ENCODE peak calls at places on chromosomes 7 and 10, in nine cellular contexts. One of them, this sample, is unnamed.

GRCh38 chr7:66564045-66564444 is 64.6 kb upstream of the KCTD7 start:
- DNase-seq in T-helper 9 cell: no peak
- DNase-seq in epithelial cell of esophagus: no peak
- DNase-seq in natural killer cell treated with Interleukin-12 subunit alpha and Interleukin-12 subunit beta and Interleukin-15 and Interleukin-18, amount 100 ng/mL, for 72 hours: no peak
- DNase-seq in T follicular helper cell: no peak
- DNase-seq in PC-3: no peak
- DNase-seq in nucleus accumbens: no peak
- DNase-seq in HFF-Myc: no peak
- DNase-seq in activated CD8-positive, alpha-beta memory T cell treated with anti-CD3 and anti-CD28 coated beads, Interleukin-2, amount 10 ng/mL, durations not matched to agents 7 days and 5 days: no peak
- DNase-seq in this sample: no peak

GRCh38 chr7:74289660-74290589 is 718 bp downstream of the CLIP2 start:
- DNase-seq in T-helper 9 cell: peak; percentile 27
- DNase-seq in epithelial cell of esophagus: no peak
- DNase-seq in natural killer cell treated with Interleukin-12 subunit alpha and Interleukin-12 subunit beta and Interleukin-15 and Interleukin-18, amount 100 ng/mL, for 72 hours: no peak
- DNase-seq in T follicular helper cell: no peak
- DNase-seq in PC-3: peak; percentile 21
- DNase-seq in nucleus accumbens: peak; percentile 65
- DNase-seq in HFF-Myc: no peak
- DNase-seq in activated CD8-positive, alpha-beta memory T cell treated with anti-CD3 and anti-CD28 coated beads, Interleukin-2, amount 10 ng/mL, durations not matched to agents 7 days and 5 days: no peak
- DNase-seq in this sample: peak; percentile 59

GRCh38 chr7:29565186-29565540 is 1.5 kb downstream of the PRR15 start:
- DNase-seq in T-helper 9 cell: no peak
- DNase-seq in epithelial cell of esophagus: no peak
- DNase-seq in natural killer cell treated with Interleukin-12 subunit alpha and Interleukin-12 subunit beta and Interleukin-15 and Interleukin-18, amount 100 ng/mL, for 72 hours: no peak
- DNase-seq in T follicular helper cell: no peak
- DNase-seq in PC-3: no peak
- DNase-seq in nucleus accumbens: no peak
- DNase-seq in HFF-Myc: no peak
- DNase-seq in activated CD8-positive, alpha-beta memory T cell treated with anti-CD3 and anti-CD28 coated beads, Interleukin-2, amount 10 ng/mL, durations not matched to agents 7 days and 5 days: no peak
- DNase-seq in this sample: no peak

GRCh38 chr10:707456-707855 is 18.0 kb upstream of the DIP2C start:
- DNase-seq in T-helper 9 cell: no peak
- DNase-seq in epithelial cell of esophagus: no peak
- DNase-seq in natural killer cell treated with Interleukin-12 subunit alpha and Interleukin-12 subunit beta and Interleukin-15 and Interleukin-18, amount 100 ng/mL, for 72 hours: no peak
- DNase-seq in T follicular helper cell: no peak
- DNase-seq in PC-3: no peak
- DNase-seq in nucleus accumbens: no peak
- DNase-seq in HFF-Myc: no peak
- DNase-seq in activated CD8-positive, alpha-beta memory T cell treated with anti-CD3 and anti-CD28 coated beads, Interleukin-2, amount 10 ng/mL, durations not matched to agents 7 days and 5 days: no peak
- DNase-seq in this sample: no peak

GRCh38 chr10:133140417-133141143 is 19.4 kb upstream of the KNDC1 start:
- DNase-seq in T-helper 9 cell: no peak
- DNase-seq in epithelial cell of esophagus: no peak
- DNase-seq in natural killer cell treated with Interleukin-12 subunit alpha and Interleukin-12 subunit beta and Interleukin-15 and Interleukin-18, amount 100 ng/mL, for 72 hours: no peak
- DNase-seq in T follicular helper cell: no peak
- DNase-seq in PC-3: no peak
- DNase-seq in nucleus accumbens: no peak
- DNase-seq in HFF-Myc: no peak
- DNase-seq in activated CD8-positive, alpha-beta memory T cell treated with anti-CD3 and anti-CD28 coated beads, Interleukin-2, amount 10 ng/mL, durations not matched to agents 7 days and 5 days: peak; percentile 31
- DNase-seq in this sample: no peak

GRCh38 chr7:120218702-120219101 is 54.3 kb upstream of the KCND2 start:
- DNase-seq in T-helper 9 cell: no peak
- DNase-seq in epithelial cell of esophagus: no peak
- DNase-seq in natural killer cell treated with Interleukin-12 subunit alpha and Interleukin-12 subunit beta and Interleukin-15 and Interleukin-18, amount 100 ng/mL, for 72 hours: no peak
- DNase-seq in T follicular helper cell: no peak
- DNase-seq in PC-3: no peak
- DNase-seq in nucleus accumbens: no peak
- DNase-seq in HFF-Myc: no peak
- DNase-seq in activated CD8-positive, alpha-beta memory T cell treated with anti-CD3 and anti-CD28 coated beads, Interleukin-2, amount 10 ng/mL, durations not matched to agents 7 days and 5 days: no peak
- DNase-seq in this sample: no peak

GRCh38 chr10:1230592-1231275 is 174.5 kb downstream of the WDR37 start:
- DNase-seq in T-helper 9 cell: no peak
- DNase-seq in epithelial cell of esophagus: no peak
- DNase-seq in natural killer cell treated with Interleukin-12 subunit alpha and Interleukin-12 subunit beta and Interleukin-15 and Interleukin-18, amount 100 ng/mL, for 72 hours: no peak
- DNase-seq in T follicular helper cell: no peak
- DNase-seq in PC-3: no peak
- DNase-seq in nucleus accumbens: no peak
- DNase-seq in HFF-Myc: no peak
- DNase-seq in activated CD8-positive, alpha-beta memory T cell treated with anti-CD3 and anti-CD28 coated beads, Interleukin-2, amount 10 ng/mL, durations not matched to agents 7 days and 5 days: no peak
- DNase-seq in this sample: no peak

GRCh38 chr7:131556912-131557457 is 557 bp upstream of the PODXL start:
- DNase-seq in T-helper 9 cell: no peak
- DNase-seq in epithelial cell of esophagus: no peak
- DNase-seq in natural killer cell treated with Interleukin-12 subunit alpha and Interleukin-12 subunit beta and Interleukin-15 and Interleukin-18, amount 100 ng/mL, for 72 hours: no peak
- DNase-seq in T follicular helper cell: no peak
- DNase-seq in PC-3: peak; percentile 10
- DNase-seq in nucleus accumbens: peak; percentile 42
- DNase-seq in HFF-Myc: no peak
- DNase-seq in activated CD8-positive, alpha-beta memory T cell treated with anti-CD3 and anti-CD28 coated beads, Interleukin-2, amount 10 ng/mL, durations not matched to agents 7 days and 5 days: no peak
- DNase-seq in this sample: no peak

GRCh38 chr10:20073164-20073563 is 256.9 kb downstream of the PLXDC2 start:
- DNase-seq in T-helper 9 cell: no peak
- DNase-seq in epithelial cell of esophagus: no peak
- DNase-seq in natural killer cell treated with Interleukin-12 subunit alpha and Interleukin-12 subunit beta and Interleukin-15 and Interleukin-18, amount 100 ng/mL, for 72 hours: no peak
- DNase-seq in T follicular helper cell: no peak
- DNase-seq in PC-3: no peak
- DNase-seq in nucleus accumbens: no peak
- DNase-seq in HFF-Myc: no peak
- DNase-seq in activated CD8-positive, alpha-beta memory T cell treated with anti-CD3 and anti-CD28 coated beads, Interleukin-2, amount 10 ng/mL, durations not matched to agents 7 days and 5 days: no peak
- DNase-seq in this sample: no peak

GRCh38 chr10:119282446-119282845 is 75.1 kb downstream of the GRK5 start:
- DNase-seq in T-helper 9 cell: no peak
- DNase-seq in epithelial cell of esophagus: no peak
- DNase-seq in natural killer cell treated with Interleukin-12 subunit alpha and Interleukin-12 subunit beta and Interleukin-15 and Interleukin-18, amount 100 ng/mL, for 72 hours: no peak
- DNase-seq in T follicular helper cell: no peak
- DNase-seq in PC-3: no peak
- DNase-seq in nucleus accumbens: no peak
- DNase-seq in HFF-Myc: no peak
- DNase-seq in activated CD8-positive, alpha-beta memory T cell treated with anti-CD3 and anti-CD28 coated beads, Interleukin-2, amount 10 ng/mL, durations not matched to agents 7 days and 5 days: no peak
- DNase-seq in this sample: no peak

GRCh38 chr7:55056068-55056467 is 37.3 kb downstream of the EGFR start:
- DNase-seq in T-helper 9 cell: no peak
- DNase-seq in epithelial cell of esophagus: no peak
- DNase-seq in natural killer cell treated with Interleukin-12 subunit alpha and Interleukin-12 subunit beta and Interleukin-15 and Interleukin-18, amount 100 ng/mL, for 72 hours: no peak
- DNase-seq in T follicular helper cell: no peak
- DNase-seq in PC-3: no peak
- DNase-seq in nucleus accumbens: no peak
- DNase-seq in HFF-Myc: no peak
- DNase-seq in activated CD8-positive, alpha-beta memory T cell treated with anti-CD3 and anti-CD28 coated beads, Interleukin-2, amount 10 ng/mL, durations not matched to agents 7 days and 5 days: no peak
- DNase-seq in this sample: no peak

GRCh38 chr7:120725376-120726039 is 132.4 kb downstream of the TSPAN12 start:
- DNase-seq in T-helper 9 cell: no peak
- DNase-seq in epithelial cell of esophagus: peak; percentile 43
- DNase-seq in natural killer cell treated with Interleukin-12 subunit alpha and Interleukin-12 subunit beta and Interleukin-15 and Interleukin-18, amount 100 ng/mL, for 72 hours: no peak
- DNase-seq in T follicular helper cell: no peak
- DNase-seq in PC-3: peak; percentile 64
- DNase-seq in nucleus accumbens: no peak
- DNase-seq in HFF-Myc: peak; percentile 9
- DNase-seq in activated CD8-positive, alpha-beta memory T cell treated with anti-CD3 and anti-CD28 coated beads, Interleukin-2, amount 10 ng/mL, durations not matched to agents 7 days and 5 days: no peak
- DNase-seq in this sample: peak; percentile 6

GRCh38 chr10:70272925-70273316 is 10.9 kb downstream of the NPFFR1 start:
- DNase-seq in T-helper 9 cell: no peak
- DNase-seq in epithelial cell of esophagus: peak; percentile 48
- DNase-seq in natural killer cell treated with Interleukin-12 subunit alpha and Interleukin-12 subunit beta and Interleukin-15 and Interleukin-18, amount 100 ng/mL, for 72 hours: peak; percentile 63
- DNase-seq in T follicular helper cell: no peak
- DNase-seq in PC-3: peak; percentile 69
- DNase-seq in nucleus accumbens: no peak
- DNase-seq in HFF-Myc: no peak
- DNase-seq in activated CD8-positive, alpha-beta memory T cell treated with anti-CD3 and anti-CD28 coated beads, Interleukin-2, amount 10 ng/mL, durations not matched to agents 7 days and 5 days: no peak
- DNase-seq in this sample: no peak

GRCh38 chr7:32069251-32069650 is 956 bp downstream of the PDE1C start:
- DNase-seq in T-helper 9 cell: no peak
- DNase-seq in epithelial cell of esophagus: no peak
- DNase-seq in natural killer cell treated with Interleukin-12 subunit alpha and Interleukin-12 subunit beta and Interleukin-15 and Interleukin-18, amount 100 ng/mL, for 72 hours: no peak
- DNase-seq in T follicular helper cell: no peak
- DNase-seq in PC-3: no peak
- DNase-seq in nucleus accumbens: no peak
- DNase-seq in HFF-Myc: no peak
- DNase-seq in activated CD8-positive, alpha-beta memory T cell treated with anti-CD3 and anti-CD28 coated beads, Interleukin-2, amount 10 ng/mL, durations not matched to agents 7 days and 5 days: no peak
- DNase-seq in this sample: no peak

GRCh38 chr10:31582365-31583052 is 263.5 kb downstream of the ZEB1 start:
- DNase-seq in T-helper 9 cell: no peak
- DNase-seq in epithelial cell of esophagus: peak; percentile 54
- DNase-seq in natural killer cell treated with Interleukin-12 subunit alpha and Interleukin-12 subunit beta and Interleukin-15 and Interleukin-18, amount 100 ng/mL, for 72 hours: no peak
- DNase-seq in T follicular helper cell: no peak
- DNase-seq in PC-3: peak; percentile 69
- DNase-seq in nucleus accumbens: no peak
- DNase-seq in HFF-Myc: no peak
- DNase-seq in activated CD8-positive, alpha-beta memory T cell treated with anti-CD3 and anti-CD28 coated beads, Interleukin-2, amount 10 ng/mL, durations not matched to agents 7 days and 5 days: no peak
- DNase-seq in this sample: no peak

GRCh38 chr10:43229208-43230061 is 37.4 kb downstream of the RASGEF1A start:
- DNase-seq in T-helper 9 cell: peak; percentile 25
- DNase-seq in epithelial cell of esophagus: peak; percentile 16
- DNase-seq in natural killer cell treated with Interleukin-12 subunit alpha and Interleukin-12 subunit beta and Interleukin-15 and Interleukin-18, amount 100 ng/mL, for 72 hours: no peak
- DNase-seq in T follicular helper cell: no peak
- DNase-seq in PC-3: no peak
- DNase-seq in nucleus accumbens: no peak
- DNase-seq in HFF-Myc: no peak
- DNase-seq in activated CD8-positive, alpha-beta memory T cell treated with anti-CD3 and anti-CD28 coated beads, Interleukin-2, amount 10 ng/mL, durations not matched to agents 7 days and 5 days: peak; percentile 76
- DNase-seq in this sample: no peak

GRCh38 chr7:44218418-44219201 is 17.8 kb downstream of the YKT6 start:
- DNase-seq in T-helper 9 cell: no peak
- DNase-seq in epithelial cell of esophagus: no peak
- DNase-seq in natural killer cell treated with Interleukin-12 subunit alpha and Interleukin-12 subunit beta and Interleukin-15 and Interleukin-18, amount 100 ng/mL, for 72 hours: no peak
- DNase-seq in T follicular helper cell: no peak
- DNase-seq in PC-3: no peak
- DNase-seq in nucleus accumbens: no peak
- DNase-seq in HFF-Myc: no peak
- DNase-seq in activated CD8-positive, alpha-beta memory T cell treated with anti-CD3 and anti-CD28 coated beads, Interleukin-2, amount 10 ng/mL, durations not matched to agents 7 days and 5 days: no peak
- DNase-seq in this sample: no peak

GRCh38 chr10:62454696-62455451 is 80.7 kb downstream of the ZNF365 start:
- DNase-seq in T-helper 9 cell: no peak
- DNase-seq in epithelial cell of esophagus: peak; percentile 63
- DNase-seq in natural killer cell treated with Interleukin-12 subunit alpha and Interleukin-12 subunit beta and Interleukin-15 and Interleukin-18, amount 100 ng/mL, for 72 hours: no peak
- DNase-seq in T follicular helper cell: no peak
- DNase-seq in PC-3: peak; percentile 99
- DNase-seq in nucleus accumbens: no peak
- DNase-seq in HFF-Myc: peak; percentile 81
- DNase-seq in activated CD8-positive, alpha-beta memory T cell treated with anti-CD3 and anti-CD28 coated beads, Interleukin-2, amount 10 ng/mL, durations not matched to agents 7 days and 5 days: no peak
- DNase-seq in this sample: peak; percentile 83

GRCh38 chr7:79820387-79820786 is 314.2 kb upstream of the GNAI1 start:
- DNase-seq in T-helper 9 cell: no peak
- DNase-seq in epithelial cell of esophagus: no peak
- DNase-seq in natural killer cell treated with Interleukin-12 subunit alpha and Interleukin-12 subunit beta and Interleukin-15 and Interleukin-18, amount 100 ng/mL, for 72 hours: no peak
- DNase-seq in T follicular helper cell: no peak
- DNase-seq in PC-3: peak; percentile 38
- DNase-seq in nucleus accumbens: peak; percentile 32
- DNase-seq in HFF-Myc: peak; percentile 19
- DNase-seq in activated CD8-positive, alpha-beta memory T cell treated with anti-CD3 and anti-CD28 coated beads, Interleukin-2, amount 10 ng/mL, durations not matched to agents 7 days and 5 days: no peak
- DNase-seq in this sample: no peak

GRCh38 chr7:17532861-17533404 is 234.5 kb downstream of the AHR start:
- DNase-seq in T-helper 9 cell: no peak
- DNase-seq in epithelial cell of esophagus: peak; percentile 91
- DNase-seq in natural killer cell treated with Interleukin-12 subunit alpha and Interleukin-12 subunit beta and Interleukin-15 and Interleukin-18, amount 100 ng/mL, for 72 hours: no peak
- DNase-seq in T follicular helper cell: no peak
- DNase-seq in PC-3: peak; percentile 96
- DNase-seq in nucleus accumbens: no peak
- DNase-seq in HFF-Myc: no peak
- DNase-seq in activated CD8-positive, alpha-beta memory T cell treated with anti-CD3 and anti-CD28 coated beads, Interleukin-2, amount 10 ng/mL, durations not matched to agents 7 days and 5 days: no peak
- DNase-seq in this sample: peak; percentile 68

GRCh38 chr10:91000470-91000869 is 79.6 kb upstream of the ANKRD1 start:
- DNase-seq in T-helper 9 cell: no peak
- DNase-seq in epithelial cell of esophagus: no peak
- DNase-seq in natural killer cell treated with Interleukin-12 subunit alpha and Interleukin-12 subunit beta and Interleukin-15 and Interleukin-18, amount 100 ng/mL, for 72 hours: no peak
- DNase-seq in T follicular helper cell: no peak
- DNase-seq in PC-3: no peak
- DNase-seq in nucleus accumbens: no peak
- DNase-seq in HFF-Myc: no peak
- DNase-seq in activated CD8-positive, alpha-beta memory T cell treated with anti-CD3 and anti-CD28 coated beads, Interleukin-2, amount 10 ng/mL, durations not matched to agents 7 days and 5 days: no peak
- DNase-seq in this sample: no peak

GRCh38 chr10:116437076-116437692 is 9.5 kb downstream of the PNLIPRP3 start:
- DNase-seq in T-helper 9 cell: no peak
- DNase-seq in epithelial cell of esophagus: peak; percentile 77
- DNase-seq in natural killer cell treated with Interleukin-12 subunit alpha and Interleukin-12 subunit beta and Interleukin-15 and Interleukin-18, amount 100 ng/mL, for 72 hours: no peak
- DNase-seq in T follicular helper cell: no peak
- DNase-seq in PC-3: no peak
- DNase-seq in nucleus accumbens: no peak
- DNase-seq in HFF-Myc: no peak
- DNase-seq in activated CD8-positive, alpha-beta memory T cell treated with anti-CD3 and anti-CD28 coated beads, Interleukin-2, amount 10 ng/mL, durations not matched to agents 7 days and 5 days: no peak
- DNase-seq in this sample: no peak

GRCh38 chr10:60138842-60139241 is 232.5 kb upstream of the CCDC6 start:
- DNase-seq in T-helper 9 cell: no peak
- DNase-seq in epithelial cell of esophagus: no peak
- DNase-seq in natural killer cell treated with Interleukin-12 subunit alpha and Interleukin-12 subunit beta and Interleukin-15 and Interleukin-18, amount 100 ng/mL, for 72 hours: no peak
- DNase-seq in T follicular helper cell: no peak
- DNase-seq in PC-3: no peak
- DNase-seq in nucleus accumbens: no peak
- DNase-seq in HFF-Myc: no peak
- DNase-seq in activated CD8-positive, alpha-beta memory T cell treated with anti-CD3 and anti-CD28 coated beads, Interleukin-2, amount 10 ng/mL, durations not matched to agents 7 days and 5 days: no peak
- DNase-seq in this sample: no peak

GRCh38 chr7:46909601-46910051 is 672.3 kb downstream of the TNS3 start:
- DNase-seq in T-helper 9 cell: no peak
- DNase-seq in epithelial cell of esophagus: peak; percentile 82
- DNase-seq in natural killer cell treated with Interleukin-12 subunit alpha and Interleukin-12 subunit beta and Interleukin-15 and Interleukin-18, amount 100 ng/mL, for 72 hours: no peak
- DNase-seq in T follicular helper cell: no peak
- DNase-seq in PC-3: peak; percentile 75
- DNase-seq in nucleus accumbens: no peak
- DNase-seq in HFF-Myc: no peak
- DNase-seq in activated CD8-positive, alpha-beta memory T cell treated with anti-CD3 and anti-CD28 coated beads, Interleukin-2, amount 10 ng/mL, durations not matched to agents 7 days and 5 days: no peak
- DNase-seq in this sample: peak; percentile 77

GRCh38 chr10:112986791-112987190 is 36.7 kb downstream of the TCF7L2 start:
- DNase-seq in T-helper 9 cell: no peak
- DNase-seq in epithelial cell of esophagus: peak; percentile 59
- DNase-seq in natural killer cell treated with Interleukin-12 subunit alpha and Interleukin-12 subunit beta and Interleukin-15 and Interleukin-18, amount 100 ng/mL, for 72 hours: no peak
- DNase-seq in T follicular helper cell: no peak
- DNase-seq in PC-3: no peak
- DNase-seq in nucleus accumbens: no peak
- DNase-seq in HFF-Myc: no peak
- DNase-seq in activated CD8-positive, alpha-beta memory T cell treated with anti-CD3 and anti-CD28 coated beads, Interleukin-2, amount 10 ng/mL, durations not matched to agents 7 days and 5 days: no peak
- DNase-seq in this sample: no peak

GRCh38 chr10:12579954-12580858 is 230.9 kb downstream of the CAMK1D start:
- DNase-seq in T-helper 9 cell: no peak
- DNase-seq in epithelial cell of esophagus: no peak
- DNase-seq in natural killer cell treated with Interleukin-12 subunit alpha and Interleukin-12 subunit beta and Interleukin-15 and Interleukin-18, amount 100 ng/mL, for 72 hours: no peak
- DNase-seq in T follicular helper cell: no peak
- DNase-seq in PC-3: no peak
- DNase-seq in nucleus accumbens: no peak
- DNase-seq in HFF-Myc: no peak
- DNase-seq in activated CD8-positive, alpha-beta memory T cell treated with anti-CD3 and anti-CD28 coated beads, Interleukin-2, amount 10 ng/mL, durations not matched to agents 7 days and 5 days: no peak
- DNase-seq in this sample: no peak

GRCh38 chr7:143381427-143382125 is 431 bp downstream of the ZYX start:
- DNase-seq in T-helper 9 cell: no peak
- DNase-seq in epithelial cell of esophagus: peak; percentile 50
- DNase-seq in natural killer cell treated with Interleukin-12 subunit alpha and Interleukin-12 subunit beta and Interleukin-15 and Interleukin-18, amount 100 ng/mL, for 72 hours: peak; percentile 56
- DNase-seq in T follicular helper cell: no peak
- DNase-seq in PC-3: peak; percentile 62
- DNase-seq in nucleus accumbens: peak; percentile 66
- DNase-seq in HFF-Myc: no peak
- DNase-seq in activated CD8-positive, alpha-beta memory T cell treated with anti-CD3 and anti-CD28 coated beads, Interleukin-2, amount 10 ng/mL, durations not matched to agents 7 days and 5 days: peak; percentile 58
- DNase-seq in this sample: peak; percentile 41

GRCh38 chr10:127945335-127945734 is 38.4 kb downstream of the PTPRE start:
- DNase-seq in T-helper 9 cell: no peak
- DNase-seq in epithelial cell of esophagus: peak; percentile 99
- DNase-seq in natural killer cell treated with Interleukin-12 subunit alpha and Interleukin-12 subunit beta and Interleukin-15 and Interleukin-18, amount 100 ng/mL, for 72 hours: no peak
- DNase-seq in T follicular helper cell: no peak
- DNase-seq in PC-3: peak; percentile 93
- DNase-seq in nucleus accumbens: no peak
- DNase-seq in HFF-Myc: peak; percentile 4
- DNase-seq in activated CD8-positive, alpha-beta memory T cell treated with anti-CD3 and anti-CD28 coated beads, Interleukin-2, amount 10 ng/mL, durations not matched to agents 7 days and 5 days: no peak
- DNase-seq in this sample: peak; percentile 31

GRCh38 chr7:128343554-128344430 is at the start of gene RBM28:
- DNase-seq in T-helper 9 cell: peak; percentile 75
- DNase-seq in epithelial cell of esophagus: peak; percentile 92
- DNase-seq in natural killer cell treated with Interleukin-12 subunit alpha and Interleukin-12 subunit beta and Interleukin-15 and Interleukin-18, amount 100 ng/mL, for 72 hours: peak; percentile 90
- DNase-seq in T follicular helper cell: peak; percentile 73
- DNase-seq in PC-3: peak; percentile 93
- DNase-seq in nucleus accumbens: peak; percentile 82
- DNase-seq in HFF-Myc: peak; percentile 83
- DNase-seq in activated CD8-positive, alpha-beta memory T cell treated with anti-CD3 and anti-CD28 coated beads, Interleukin-2, amount 10 ng/mL, durations not matched to agents 7 days and 5 days: peak; percentile 91
- DNase-seq in this sample: peak; percentile 87

GRCh38 chr10:100978121-100978895 is 9.0 kb downstream of the MRPL43 start:
- DNase-seq in T-helper 9 cell: no peak
- DNase-seq in epithelial cell of esophagus: no peak
- DNase-seq in natural killer cell treated with Interleukin-12 subunit alpha and Interleukin-12 subunit beta and Interleukin-15 and Interleukin-18, amount 100 ng/mL, for 72 hours: no peak
- DNase-seq in T follicular helper cell: no peak
- DNase-seq in PC-3: no peak
- DNase-seq in nucleus accumbens: no peak
- DNase-seq in HFF-Myc: no peak
- DNase-seq in activated CD8-positive, alpha-beta memory T cell treated with anti-CD3 and anti-CD28 coated beads, Interleukin-2, amount 10 ng/mL, durations not matched to agents 7 days and 5 days: peak; percentile 34
- DNase-seq in this sample: no peak

GRCh38 chr10:57948796-57949195 is 318.9 kb downstream of the IPMK start:
- DNase-seq in T-helper 9 cell: no peak
- DNase-seq in epithelial cell of esophagus: peak; percentile 34
- DNase-seq in natural killer cell treated with Interleukin-12 subunit alpha and Interleukin-12 subunit beta and Interleukin-15 and Interleukin-18, amount 100 ng/mL, for 72 hours: no peak
- DNase-seq in T follicular helper cell: no peak
- DNase-seq in PC-3: no peak
- DNase-seq in nucleus accumbens: no peak
- DNase-seq in HFF-Myc: no peak
- DNase-seq in activated CD8-positive, alpha-beta memory T cell treated with anti-CD3 and anti-CD28 coated beads, Interleukin-2, amount 10 ng/mL, durations not matched to agents 7 days and 5 days: no peak
- DNase-seq in this sample: no peak